ENCODE peak calls at places on chromosomes 1 and 21, in four cellular contexts. One of them, this sample, is unnamed.
A peak's percentile ranks its signal among the peaks of the same experiment; 100 is the strongest.

GRCh38 chr1:109579044-109579443 is 30.6 kb downstream of the GNAI3 start:
- DNase-seq in CD4-positive, alpha-beta memory T cell: no peak
- DNase-seq in adrenal gland: no peak
- DNase-seq in CD8-positive, alpha-beta memory T cell: no peak
- DNase-seq in this sample: no peak

GRCh38 chr1:192592981-192593683 is 17.6 kb downstream of the RGS1 start:
- DNase-seq in CD4-positive, alpha-beta memory T cell: no peak
- DNase-seq in adrenal gland: no peak
- DNase-seq in CD8-positive, alpha-beta memory T cell: no peak
- DNase-seq in this sample: no peak

GRCh38 chr1:190168116-190168515 is 309.5 kb downstream of the BRINP3 start:
- DNase-seq in CD4-positive, alpha-beta memory T cell: no peak
- DNase-seq in adrenal gland: no peak
- DNase-seq in CD8-positive, alpha-beta memory T cell: no peak
- DNase-seq in this sample: no peak

GRCh38 chr1:153791856-153792253 is 16.6 kb downstream of the SLC27A3 start:
- DNase-seq in CD4-positive, alpha-beta memory T cell: no peak
- DNase-seq in adrenal gland: no peak
- DNase-seq in CD8-positive, alpha-beta memory T cell: no peak
- DNase-seq in this sample: no peak

GRCh38 chr1:220511785-220512184 is 16.2 kb upstream of the MARK1 start:
- DNase-seq in CD4-positive, alpha-beta memory T cell: no peak
- DNase-seq in adrenal gland: no peak
- DNase-seq in CD8-positive, alpha-beta memory T cell: no peak
- DNase-seq in this sample: no peak

GRCh38 chr1:196002906-196003305 is 605.3 kb downstream of the KCNT2 start:
- DNase-seq in CD4-positive, alpha-beta memory T cell: no peak
- DNase-seq in adrenal gland: no peak
- DNase-seq in CD8-positive, alpha-beta memory T cell: no peak
- DNase-seq in this sample: no peak

GRCh38 chr1:58982259-58982998 is 198.6 kb upstream of the JUN start:
- DNase-seq in CD4-positive, alpha-beta memory T cell: no peak
- DNase-seq in adrenal gland: no peak
- DNase-seq in CD8-positive, alpha-beta memory T cell: no peak
- DNase-seq in this sample: no peak

GRCh38 chr21:26965567-26966359 is 1.1 kb downstream of the ADAMTS5 start:
- DNase-seq in CD4-positive, alpha-beta memory T cell: no peak
- DNase-seq in adrenal gland: no peak
- DNase-seq in CD8-positive, alpha-beta memory T cell: no peak
- DNase-seq in this sample: no peak

GRCh38 chr1:22805672-22806038 is 95.0 kb downstream of the EPHB2 start:
- DNase-seq in CD4-positive, alpha-beta memory T cell: no peak
- DNase-seq in adrenal gland: no peak
- DNase-seq in CD8-positive, alpha-beta memory T cell: no peak
- DNase-seq in this sample: no peak

GRCh38 chr1:67785847-67786753 is 47.2 kb downstream of the GNG12 start:
- DNase-seq in CD4-positive, alpha-beta memory T cell: no peak
- DNase-seq in adrenal gland: no peak
- DNase-seq in CD8-positive, alpha-beta memory T cell: no peak
- DNase-seq in this sample: no peak

GRCh38 chr1:34924759-34925555 is 4.5 kb downstream of the DLGAP3 start:
- DNase-seq in CD4-positive, alpha-beta memory T cell: peak; percentile 33
- DNase-seq in adrenal gland: peak; percentile 79
- DNase-seq in CD8-positive, alpha-beta memory T cell: peak; percentile 31
- DNase-seq in this sample: peak; percentile 51

GRCh38 chr1:154410185-154410827 is 5.2 kb downstream of the IL6R start:
- DNase-seq in CD4-positive, alpha-beta memory T cell: peak; percentile 42
- DNase-seq in adrenal gland: no peak
- DNase-seq in CD8-positive, alpha-beta memory T cell: no peak
- DNase-seq in this sample: no peak

GRCh38 chr1:210373628-210373877 is 44.9 kb downstream of the HHAT start:
- DNase-seq in CD4-positive, alpha-beta memory T cell: no peak
- DNase-seq in adrenal gland: no peak
- DNase-seq in CD8-positive, alpha-beta memory T cell: no peak
- DNase-seq in this sample: no peak

GRCh38 chr1:188941986-188942385 is 1535.7 kb downstream of the BRINP3 start:
- DNase-seq in CD4-positive, alpha-beta memory T cell: no peak
- DNase-seq in adrenal gland: no peak
- DNase-seq in CD8-positive, alpha-beta memory T cell: no peak
- DNase-seq in this sample: no peak

GRCh38 chr1:190084552-190084951 is 393.1 kb downstream of the BRINP3 start:
- DNase-seq in CD4-positive, alpha-beta memory T cell: no peak
- DNase-seq in adrenal gland: no peak
- DNase-seq in CD8-positive, alpha-beta memory T cell: no peak
- DNase-seq in this sample: no peak

GRCh38 chr1:183148599-183148998 is 37.5 kb upstream of the LAMC2 start:
- DNase-seq in CD4-positive, alpha-beta memory T cell: no peak
- DNase-seq in adrenal gland: no peak
- DNase-seq in CD8-positive, alpha-beta memory T cell: no peak
- DNase-seq in this sample: no peak

GRCh38 chr21:17554619-17555472 is 42.0 kb downstream of the CXADR start:
- DNase-seq in CD4-positive, alpha-beta memory T cell: no peak
- DNase-seq in adrenal gland: no peak
- DNase-seq in CD8-positive, alpha-beta memory T cell: no peak
- DNase-seq in this sample: no peak

GRCh38 chr1:77538956-77539509 is 143.4 kb downstream of the ZZZ3 start:
- DNase-seq in CD4-positive, alpha-beta memory T cell: no peak
- DNase-seq in adrenal gland: no peak
- DNase-seq in CD8-positive, alpha-beta memory T cell: no peak
- DNase-seq in this sample: no peak

GRCh38 chr1:98323396-98323795 is 338.1 kb upstream of the SNX7 start:
- DNase-seq in CD4-positive, alpha-beta memory T cell: no peak
- DNase-seq in adrenal gland: no peak
- DNase-seq in CD8-positive, alpha-beta memory T cell: no peak
- DNase-seq in this sample: no peak

GRCh38 chr1:81432654-81433109 is 368.1 kb upstream of the ADGRL2 start:
- DNase-seq in CD4-positive, alpha-beta memory T cell: no peak
- DNase-seq in adrenal gland: peak; percentile 10
- DNase-seq in CD8-positive, alpha-beta memory T cell: no peak
- DNase-seq in this sample: no peak

GRCh38 chr1:22527122-22527521 is 36.2 kb upstream of the EPHA8 start:
- DNase-seq in CD4-positive, alpha-beta memory T cell: no peak
- DNase-seq in adrenal gland: no peak
- DNase-seq in CD8-positive, alpha-beta memory T cell: no peak
- DNase-seq in this sample: no peak

GRCh38 chr1:221961532-221962292 is 219.8 kb upstream of the DUSP10 start:
- DNase-seq in CD4-positive, alpha-beta memory T cell: no peak
- DNase-seq in adrenal gland: peak; percentile 30
- DNase-seq in CD8-positive, alpha-beta memory T cell: peak; percentile 9
- DNase-seq in this sample: no peak

GRCh38 chr1:15985611-15986272 is 9.8 kb upstream of the ZBTB17 start:
- DNase-seq in CD4-positive, alpha-beta memory T cell: no peak
- DNase-seq in adrenal gland: no peak
- DNase-seq in CD8-positive, alpha-beta memory T cell: no peak
- DNase-seq in this sample: no peak

GRCh38 chr1:45954401-45954847 is 151.0 kb downstream of the MAST2 start:
- DNase-seq in CD4-positive, alpha-beta memory T cell: no peak
- DNase-seq in adrenal gland: peak; percentile 73
- DNase-seq in CD8-positive, alpha-beta memory T cell: no peak
- DNase-seq in this sample: no peak

GRCh38 chr1:18513995-18514394 is 33.3 kb downstream of the KLHDC7A start:
- DNase-seq in CD4-positive, alpha-beta memory T cell: no peak
- DNase-seq in adrenal gland: no peak
- DNase-seq in CD8-positive, alpha-beta memory T cell: no peak
- DNase-seq in this sample: no peak

GRCh38 chr1:38341694-38342093 is 295.1 kb upstream of the POU3F1 start:
- DNase-seq in CD4-positive, alpha-beta memory T cell: no peak
- DNase-seq in adrenal gland: no peak
- DNase-seq in CD8-positive, alpha-beta memory T cell: no peak
- DNase-seq in this sample: no peak

GRCh38 chr1:77639056-77639455 is 43.4 kb downstream of the ZZZ3 start:
- DNase-seq in CD4-positive, alpha-beta memory T cell: no peak
- DNase-seq in adrenal gland: no peak
- DNase-seq in CD8-positive, alpha-beta memory T cell: no peak
- DNase-seq in this sample: no peak

GRCh38 chr1:20992327-20993056 is 184.2 kb downstream of the EIF4G3 start:
- DNase-seq in CD4-positive, alpha-beta memory T cell: no peak
- DNase-seq in adrenal gland: no peak
- DNase-seq in CD8-positive, alpha-beta memory T cell: no peak
- DNase-seq in this sample: no peak

GRCh38 chr1:115807723-115808122 is 33.2 kb downstream of the NHLH2 start:
- DNase-seq in CD4-positive, alpha-beta memory T cell: peak; percentile 19
- DNase-seq in adrenal gland: peak; percentile 70
- DNase-seq in CD8-positive, alpha-beta memory T cell: no peak
- DNase-seq in this sample: no peak

GRCh38 chr1:112887599-112888303 is 68.2 kb downstream of the SLC16A1 start:
- DNase-seq in CD4-positive, alpha-beta memory T cell: no peak
- DNase-seq in adrenal gland: no peak
- DNase-seq in CD8-positive, alpha-beta memory T cell: no peak
- DNase-seq in this sample: no peak

DNA sequence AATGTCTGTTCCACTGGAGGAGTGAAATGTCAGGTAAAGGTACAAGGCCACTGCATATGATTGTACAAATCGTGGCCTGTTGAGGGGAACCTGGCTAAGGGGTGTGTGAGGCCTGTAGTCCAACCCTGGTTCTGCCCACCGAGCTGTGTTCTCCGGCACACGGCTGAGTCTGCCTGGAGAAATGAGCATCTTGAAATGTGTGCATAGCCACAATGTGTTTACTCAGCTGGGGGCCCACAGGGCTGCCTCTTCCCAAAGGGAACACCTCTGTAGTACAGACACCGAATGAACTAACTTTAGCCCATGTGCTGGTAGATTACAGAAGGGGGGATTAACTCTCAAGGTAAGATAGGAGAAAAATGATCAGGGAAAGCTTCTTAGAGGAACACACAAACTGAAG is 30.2 kb downstream of the AK4 start:
- DNase-seq in CD4-positive, alpha-beta memory T cell: no peak
- DNase-seq in adrenal gland: no peak
- DNase-seq in CD8-positive, alpha-beta memory T cell: no peak
- DNase-seq in this sample: no peak
- H3K27ac ChIP-seq in CD4-positive, alpha-beta memory T cell: no peak overlapping the region
- H3K27ac ChIP-seq in adrenal gland: no peak overlapping the region
- H3K27ac ChIP-seq in CD8-positive, alpha-beta memory T cell: no peak overlapping the region
- H3K27ac ChIP-seq in this sample: no peak overlapping the region

DNA sequence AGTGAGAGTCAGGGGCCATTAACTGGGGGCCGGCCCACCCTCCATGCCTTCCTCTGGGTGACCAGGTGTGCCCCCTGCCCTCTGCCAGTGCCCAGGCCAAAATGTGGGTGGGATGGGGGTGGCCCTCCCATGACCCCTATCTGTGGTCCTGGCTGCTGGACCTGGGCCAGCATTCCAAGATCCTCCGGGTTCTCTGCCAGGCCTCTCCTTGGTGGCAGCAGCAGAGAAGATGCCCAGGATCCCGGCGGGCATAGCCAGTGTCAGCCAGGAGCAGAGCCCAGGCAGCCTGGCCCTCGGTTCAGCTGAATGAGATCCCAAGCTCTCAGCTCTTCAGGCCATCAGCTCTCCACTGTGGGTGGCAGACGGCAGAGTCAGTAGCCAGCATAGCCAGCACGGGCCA is 31.3 kb upstream of the ACTRT2 start:
- DNase-seq in CD4-positive, alpha-beta memory T cell: no peak
- DNase-seq in adrenal gland: no peak
- DNase-seq in CD8-positive, alpha-beta memory T cell: no peak
- DNase-seq in this sample: no peak
- H3K9me3 ChIP-seq in CD4-positive, alpha-beta memory T cell: peaks cover 9% of the 10 kb centered on the region
- H3K9me3 ChIP-seq in adrenal gland: no peaks in the 10 kb centered on the region
- H3K9me3 ChIP-seq in CD8-positive, alpha-beta memory T cell: no peaks in the 10 kb centered on the region
- H3K9me3 ChIP-seq in this sample: peaks cover 12% of the 10 kb centered on the region

GRCh38 chr1:164824542-164824941 is 265.6 kb downstream of the PBX1 start:
- DNase-seq in CD4-positive, alpha-beta memory T cell: no peak
- DNase-seq in adrenal gland: no peak
- DNase-seq in CD8-positive, alpha-beta memory T cell: no peak
- DNase-seq in this sample: no peak
- H3K27ac ChIP-seq in CD4-positive, alpha-beta memory T cell: no peak overlapping the region
- H3K27ac ChIP-seq in adrenal gland: no peak overlapping the region
- H3K27ac ChIP-seq in CD8-positive, alpha-beta memory T cell: no peak overlapping the region
- H3K27ac ChIP-seq in this sample: no peak overlapping the region

DNA sequence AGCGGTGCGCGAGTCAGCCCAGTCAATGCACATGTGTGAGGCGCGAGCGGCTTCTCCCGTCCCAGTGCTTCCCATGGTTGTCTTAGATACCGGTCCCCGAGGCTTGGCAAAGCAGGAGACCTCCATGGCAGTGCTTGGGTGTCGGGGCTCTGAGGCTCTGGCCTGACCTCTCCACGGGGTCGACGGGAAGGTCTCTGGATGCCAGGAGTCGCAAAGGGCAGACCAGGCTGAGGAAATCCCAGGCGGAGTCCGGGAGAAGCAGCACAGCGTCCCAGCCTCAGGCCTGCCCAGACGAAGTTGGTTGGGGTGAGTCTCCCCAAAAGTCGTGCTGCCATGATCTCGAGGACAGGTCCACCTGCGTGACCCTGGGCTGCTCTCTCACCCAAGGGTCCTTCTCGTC is 3881.6 kb downstream of the SRGAP2C start:
- DNase-seq in CD4-positive, alpha-beta memory T cell: no peak
- DNase-seq in adrenal gland: no peak
- DNase-seq in CD8-positive, alpha-beta memory T cell: no peak
- DNase-seq in this sample: no peak
- H3K9me3 ChIP-seq in CD4-positive, alpha-beta memory T cell: peaks cover 11% of the 10 kb centered on the region
- H3K9me3 ChIP-seq in adrenal gland: no peaks in the 10 kb centered on the region
- H3K9me3 ChIP-seq in CD8-positive, alpha-beta memory T cell: peaks cover 4% of the 10 kb centered on the region
- H3K9me3 ChIP-seq in this sample: peaks cover 7% of the 10 kb centered on the region

GRCh38 chr1:70768211-70768610 is 279.4 kb downstream of the PTGER3 start:
- DNase-seq in CD4-positive, alpha-beta memory T cell: no peak
- DNase-seq in adrenal gland: no peak
- DNase-seq in CD8-positive, alpha-beta memory T cell: no peak
- DNase-seq in this sample: no peak

GRCh38 chr1:70764747-70765146 is 282.9 kb downstream of the PTGER3 start:
- DNase-seq in CD4-positive, alpha-beta memory T cell: no peak
- DNase-seq in adrenal gland: no peak
- DNase-seq in CD8-positive, alpha-beta memory T cell: no peak
- DNase-seq in this sample: no peak

GRCh38 chr1:70762386-70762785 is 285.2 kb downstream of the PTGER3 start:
- DNase-seq in CD4-positive, alpha-beta memory T cell: no peak
- DNase-seq in adrenal gland: no peak
- DNase-seq in CD8-positive, alpha-beta memory T cell: no peak
- DNase-seq in this sample: no peak

GRCh38 chr1:70767377-70767776 is 280.2 kb downstream of the PTGER3 start:
- DNase-seq in CD4-positive, alpha-beta memory T cell: no peak
- DNase-seq in adrenal gland: no peak
- DNase-seq in CD8-positive, alpha-beta memory T cell: no peak
- DNase-seq in this sample: no peak
- H3K27ac ChIP-seq in CD4-positive, alpha-beta memory T cell: no peak overlapping the region
- H3K27ac ChIP-seq in adrenal gland: no peak overlapping the region
- H3K27ac ChIP-seq in CD8-positive, alpha-beta memory T cell: no peak overlapping the region
- H3K27ac ChIP-seq in this sample: no peak overlapping the region

DNA sequence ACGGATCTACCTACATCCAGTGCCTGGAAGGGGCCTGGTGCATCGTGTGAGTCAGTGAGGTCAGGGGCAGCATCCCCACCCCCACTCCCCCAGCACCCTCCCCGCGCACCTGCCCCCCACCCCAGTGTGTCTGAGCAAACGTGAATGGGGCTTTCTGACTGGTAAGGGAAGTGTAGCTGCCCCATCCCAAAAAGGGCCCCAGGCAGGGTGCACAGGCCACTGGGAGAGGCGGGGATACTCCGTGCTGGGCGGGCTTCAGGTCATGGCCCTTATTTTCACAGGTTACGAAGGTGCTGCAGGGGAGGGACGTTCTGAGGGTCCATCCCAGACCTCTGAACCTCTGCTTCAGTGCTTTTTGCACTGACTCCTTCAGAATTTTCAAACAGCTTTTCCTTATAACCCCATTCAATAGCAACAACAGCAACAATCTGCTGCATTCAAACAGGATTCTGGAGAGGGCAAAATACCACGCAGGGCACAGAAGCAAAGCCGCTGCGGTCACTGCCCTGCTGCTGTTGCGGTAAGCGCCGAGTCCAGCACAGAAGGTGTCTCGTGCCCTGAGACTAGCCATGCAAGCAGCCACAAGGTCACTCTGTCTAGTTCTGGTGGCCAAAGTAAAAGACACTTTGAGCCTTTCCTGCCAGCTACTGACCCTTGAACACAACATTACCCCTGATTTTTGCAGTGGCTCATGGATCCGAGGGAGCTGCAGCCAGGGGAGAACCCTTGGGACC is 10.3 kb downstream of the TTC34 start:
- DNase-seq in CD4-positive, alpha-beta memory T cell: no peak
- DNase-seq in adrenal gland: no peak
- DNase-seq in CD8-positive, alpha-beta memory T cell: no peak
- DNase-seq in this sample: no peak
- H3K9me3 ChIP-seq in CD4-positive, alpha-beta memory T cell: no peaks in the 10 kb centered on the region
- H3K9me3 ChIP-seq in adrenal gland: no peaks in the 10 kb centered on the region
- H3K9me3 ChIP-seq in CD8-positive, alpha-beta memory T cell: peaks cover 4% of the 10 kb centered on the region
- H3K9me3 ChIP-seq in this sample: peaks cover 27% of the 10 kb centered on the region

This sample was measured in CD4-positive, alpha-beta T cell.